ENCODE peak calls at places on chromosomes 2 and 18, in eight cellular contexts. B is kidney epithelial cell, T is left ventricle myocardium inferior, R is HFF-Myc, G is pancreas, M is psoas muscle, V is adrenal gland, Z is AG09309. E is an unnamed sample.

GRCh38 chr2:26848336-26849055 is 564 bp downstream of the DPYSL5 start:
- DNase-seq in B (no peak), T (no peak), R (no peak), G (peak), M (peak), V (no peak), Z (no peak), E (no peak)

GRCh38 chr2:181106789-181107418 is 126.5 kb downstream of the UBE2E3 start:
- DNase-seq in B (peak), T (no peak), R (peak), G (no peak), M (no peak), V (no peak), Z (peak), E (no peak)

GRCh38 chr2:219638217-219638947 is 11.0 kb downstream of the SLC4A3 start:
- DNase-seq in B (no peak), T (no peak), R (no peak), G (no peak), M (no peak), V (no peak), Z (no peak), E (no peak)

GRCh38 chr2:173590278-173590811 is 235.7 kb downstream of the CDCA7 start:
- DNase-seq in B (peak), T (peak), R (peak), G (peak), M (peak), V (peak), Z (peak), E (no peak)

GRCh38 chr2:112915300-112916144 is 4.6 kb downstream of the IL37 start:
- DNase-seq in B (no peak), T (no peak), R (no peak), G (no peak), M (no peak), V (no peak), Z (no peak), E (no peak)

GRCh38 chr2:144703852-144704324 is 184.0 kb upstream of the ZEB2 start:
- DNase-seq in B (peak), T (no peak), R (no peak), G (no peak), M (peak), V (peak), Z (peak), E (no peak)

GRCh38 chr2:188369365-188369764 is 77.7 kb downstream of the GULP1 start:
- DNase-seq in B (no peak), T (no peak), R (no peak), G (no peak), M (no peak), V (peak), Z (peak), E (no peak)

GRCh38 chr2:32068-32467 is 14.2 kb downstream of the FAM110C start:
- DNase-seq in B (no peak), T (no peak), R (no peak), G (no peak), M (no peak), V (no peak), Z (no peak), E (no peak)

GRCh38 chr2:18903750-18904149 is 314.4 kb upstream of the NT5C1B start:
- DNase-seq in B (peak), T (no peak), R (no peak), G (no peak), M (no peak), V (no peak), Z (no peak), E (no peak)

GRCh38 chr2:202193305-202193704 is 45.1 kb downstream of the SUMO1 start:
- DNase-seq in B (no peak), T (no peak), R (no peak), G (no peak), M (no peak), V (no peak), Z (no peak), E (no peak)

GRCh38 chr2:102661846-102662245 is 42.5 kb downstream of the SLC9A2 start:
- DNase-seq in B (no peak), T (no peak), R (no peak), G (no peak), M (no peak), V (no peak), Z (no peak), E (no peak)

GRCh38 chr2:43114210-43114609 is 112.2 kb downstream of the ZFP36L2 start:
- DNase-seq in B (no peak), T (no peak), R (no peak), G (no peak), M (no peak), V (no peak), Z (no peak), E (peak)

GRCh38 chr2:96248624-96249023 is 17.2 kb downstream of the TMEM127 start:
- DNase-seq in B (no peak), T (no peak), R (no peak), G (no peak), M (no peak), V (no peak), Z (no peak), E (no peak)

GRCh38 chr18:77339093-77339492 is 89.4 kb downstream of the GALR1 start:
- DNase-seq in B (no peak), T (no peak), R (no peak), G (no peak), M (no peak), V (no peak), Z (no peak), E (no peak)

GRCh38 chr2:134169788-134170187 is 84.1 kb upstream of the MGAT5 start:
- DNase-seq in B (no peak), T (no peak), R (no peak), G (no peak), M (no peak), V (no peak), Z (no peak), E (no peak)

GRCh38 chr2:111122631-111123421 is 2.1 kb downstream of the BCL2L11 start:
- DNase-seq in B (no peak), T (peak), R (no peak), G (peak), M (peak), V (peak), Z (peak), E (peak)

GRCh38 chr18:31657823-31658669 is 26.3 kb downstream of the B4GALT6 start:
- DNase-seq in B (no peak), T (no peak), R (no peak), G (no peak), M (no peak), V (no peak), Z (no peak), E (peak)

GRCh38 chr18:36660311-36660710 is 168.5 kb downstream of the TPGS2 start:
- DNase-seq in B (no peak), T (peak), R (no peak), G (no peak), M (peak), V (no peak), Z (no peak), E (no peak)

GRCh38 chr2:127400897-127401756 is 13.4 kb upstream of the MAP3K2 start:
- DNase-seq in B (no peak), T (no peak), R (no peak), G (no peak), M (no peak), V (no peak), Z (no peak), E (no peak)

GRCh38 chr2:72996152-72996502 is 75.4 kb downstream of the SFXN5 start:
- DNase-seq in B (no peak), T (no peak), R (no peak), G (no peak), M (no peak), V (no peak), Z (no peak), E (no peak)

GRCh38 chr2:217248312-217248935 is 388.6 kb upstream of the TNP1 start:
- DNase-seq in B (no peak), T (peak), R (no peak), G (peak), M (peak), V (peak), Z (no peak), E (no peak)

GRCh38 chr18:13501896-13502295 is 224.5 kb downstream of the FAM210A start:
- DNase-seq in B (peak), T (no peak), R (no peak), G (no peak), M (no peak), V (no peak), Z (no peak), E (no peak)

GRCh38 chr2:112033600-112033999 is 21.5 kb upstream of the TMEM87B start:
- DNase-seq in B (peak), T (no peak), R (no peak), G (no peak), M (no peak), V (peak), Z (no peak), E (no peak)

GRCh38 chr2:173644146-173644545 is 289.5 kb downstream of the CDCA7 start:
- DNase-seq in B (no peak), T (no peak), R (no peak), G (no peak), M (no peak), V (no peak), Z (no peak), E (no peak)

GRCh38 chr2:227154976-227155375 is 9.0 kb downstream of the COL4A4 start:
- DNase-seq in B (peak), T (peak), R (no peak), G (no peak), M (no peak), V (peak), Z (no peak), E (no peak)

GRCh38 chr2:64105676-64106461 is 38.4 kb downstream of the PELI1 start:
- DNase-seq in B (peak), T (no peak), R (no peak), G (no peak), M (no peak), V (no peak), Z (no peak), E (no peak)

GRCh38 chr2:69977208-69977607 is 15.8 kb upstream of the ASPRV1 start:
- DNase-seq in B (no peak), T (no peak), R (no peak), G (no peak), M (no peak), V (no peak), Z (no peak), E (no peak)

GRCh38 chr18:55343396-55344073 is 244.5 kb downstream of the TCF4 start:
- DNase-seq in B (no peak), T (no peak), R (no peak), G (no peak), M (no peak), V (no peak), Z (no peak), E (no peak)

GRCh38 chr2:127593228-127594115 is 52.5 kb upstream of the GPR17 start:
- DNase-seq in B (no peak), T (no peak), R (no peak), G (no peak), M (no peak), V (no peak), Z (no peak), E (no peak)

GRCh38 chr2:172046080-172046678 is 39.1 kb upstream of the DLX1 start:
- DNase-seq in B (no peak), T (no peak), R (no peak), G (no peak), M (no peak), V (no peak), Z (no peak), E (no peak)

GRCh38 chr2:70686577-70687460 is 81.2 kb downstream of the ADD2 start:
- DNase-seq in B (no peak), T (peak), R (peak), G (no peak), M (peak), V (peak), Z (peak), E (no peak)

GRCh38 chr2:226234187-226234586 is 565.4 kb downstream of the IRS1 start:
- DNase-seq in B (no peak), T (no peak), R (no peak), G (no peak), M (no peak), V (no peak), Z (no peak), E (no peak)

GRCh38 chr18:55404811-55405654 is 183.0 kb downstream of the TCF4 start:
- DNase-seq in B (no peak), T (no peak), R (no peak), G (no peak), M (no peak), V (no peak), Z (no peak), E (no peak)

GRCh38 chr18:2223859-2224258 is 347.4 kb downstream of the METTL4 start:
- DNase-seq in B (no peak), T (no peak), R (peak), G (no peak), M (no peak), V (peak), Z (no peak), E (peak)

GRCh38 chr2:193088026-193088425 is 893.3 kb upstream of the TMEFF2 start:
- DNase-seq in B (no peak), T (no peak), R (no peak), G (no peak), M (no peak), V (no peak), Z (no peak), E (no peak)

DNA sequence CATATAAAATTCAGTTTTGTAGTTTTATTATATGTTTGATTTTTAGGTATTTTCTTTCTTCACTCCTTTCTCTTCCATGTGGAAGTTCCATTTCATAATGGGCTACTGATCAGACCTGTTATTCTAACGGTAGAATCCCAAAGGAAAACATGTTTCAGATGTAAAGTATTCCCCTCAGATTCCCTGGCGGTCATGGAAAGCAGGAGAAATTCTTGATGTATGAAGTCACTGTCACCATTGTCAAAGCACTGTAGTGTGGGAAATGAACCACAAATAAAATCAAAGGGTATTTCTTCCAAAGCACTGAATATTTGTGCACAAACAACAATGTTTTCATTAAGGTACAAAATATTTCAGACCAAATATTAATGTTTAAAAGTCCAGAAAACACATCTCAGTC is 237.3 kb upstream of the KLHL14 start:
- DNase-seq in B (peak), T (no peak), R (no peak), G (no peak), M (no peak), V (no peak), Z (no peak), E (no peak)
- TF ChIP-seq CTCF in B (no peak), T (no peak), R (no peak), G (no peak), M (no peak), V (no peak), Z (no peak), E (no peak)

GRCh38 chr18:48943333-48943732 is 7.4 kb downstream of the SMAD7 start:
- DNase-seq in B (no peak), T (no peak), R (no peak), G (no peak), M (no peak), V (no peak), Z (no peak), E (no peak)
- H3K4me3 ChIP-seq in B (peak), T (peak), R (no peak), G (peak), M (peak), V (no peak), Z (peak), E (no peak)

DNA sequence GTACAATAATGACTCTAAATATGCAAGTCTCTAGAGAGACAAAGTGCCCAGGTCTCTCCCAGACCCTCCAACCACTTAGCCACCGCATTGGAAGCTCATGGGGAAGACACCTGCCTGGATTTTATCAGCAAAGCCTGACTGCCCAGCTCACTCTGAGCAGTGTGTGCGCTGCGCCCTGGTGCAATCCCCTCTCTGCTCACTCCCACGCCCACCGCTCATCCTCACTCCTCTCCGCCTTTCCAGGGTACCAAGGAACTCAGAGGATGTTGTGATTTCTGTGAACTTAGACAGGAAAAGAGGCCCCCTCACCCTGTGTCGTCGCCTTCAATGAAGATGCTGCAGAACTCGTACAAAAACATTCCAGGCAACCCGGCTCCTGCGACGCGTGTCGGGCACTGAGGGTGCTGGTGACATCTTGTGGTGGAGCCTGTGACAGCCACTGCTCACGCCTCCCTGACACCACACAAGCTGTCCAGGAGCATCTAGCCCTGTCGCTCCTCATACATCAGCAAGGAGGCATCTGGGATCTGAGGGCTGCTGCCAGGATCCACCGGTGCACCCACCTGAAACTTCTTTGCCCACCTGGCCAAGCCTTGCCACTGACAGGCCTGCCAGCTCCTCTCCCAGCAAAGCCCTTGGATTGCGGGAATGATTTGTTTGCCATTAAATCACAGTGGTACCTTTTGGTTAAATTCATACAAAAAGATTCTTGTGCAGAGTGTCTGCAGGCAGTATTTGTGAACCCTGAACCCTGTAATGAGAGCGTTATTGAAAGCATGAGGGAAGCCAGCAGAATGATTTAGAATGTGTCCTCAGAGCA is 220.4 kb downstream of the ZNF516 start:
- DNase-seq in B (no peak), T (no peak), R (no peak), G (no peak), M (no peak), V (no peak), Z (no peak), E (no peak)
- TF ChIP-seq CTCF in B (peak), T (peak), R (peak), G (no peak), M (no peak), V (peak), Z (no peak), E (peak)

GRCh38 chr2:196854629-196855028 is 45.5 kb upstream of the C2orf66 start:
- DNase-seq in B (no peak), T (no peak), R (no peak), G (no peak), M (no peak), V (no peak), Z (no peak), E (no peak)

GRCh38 chr2:196849895-196850294 is 40.7 kb upstream of the C2orf66 start:
- DNase-seq in B (peak), T (no peak), R (no peak), G (no peak), M (no peak), V (peak), Z (peak), E (peak)

GRCh38 chr2:196851068-196851467 is 41.9 kb upstream of the C2orf66 start:
- DNase-seq in B (no peak), T (no peak), R (no peak), G (no peak), M (no peak), V (no peak), Z (no peak), E (no peak)

GRCh38 chr2:196853301-196854087 is 44.3 kb upstream of the C2orf66 start:
- DNase-seq in B (no peak), T (no peak), R (no peak), G (no peak), M (no peak), V (no peak), Z (no peak), E (peak)
- H3K4me3 ChIP-seq in B (no peak), T (no peak), R (no peak), G (no peak), M (no peak), V (no peak), Z (no peak), E (no peak)

DNA sequence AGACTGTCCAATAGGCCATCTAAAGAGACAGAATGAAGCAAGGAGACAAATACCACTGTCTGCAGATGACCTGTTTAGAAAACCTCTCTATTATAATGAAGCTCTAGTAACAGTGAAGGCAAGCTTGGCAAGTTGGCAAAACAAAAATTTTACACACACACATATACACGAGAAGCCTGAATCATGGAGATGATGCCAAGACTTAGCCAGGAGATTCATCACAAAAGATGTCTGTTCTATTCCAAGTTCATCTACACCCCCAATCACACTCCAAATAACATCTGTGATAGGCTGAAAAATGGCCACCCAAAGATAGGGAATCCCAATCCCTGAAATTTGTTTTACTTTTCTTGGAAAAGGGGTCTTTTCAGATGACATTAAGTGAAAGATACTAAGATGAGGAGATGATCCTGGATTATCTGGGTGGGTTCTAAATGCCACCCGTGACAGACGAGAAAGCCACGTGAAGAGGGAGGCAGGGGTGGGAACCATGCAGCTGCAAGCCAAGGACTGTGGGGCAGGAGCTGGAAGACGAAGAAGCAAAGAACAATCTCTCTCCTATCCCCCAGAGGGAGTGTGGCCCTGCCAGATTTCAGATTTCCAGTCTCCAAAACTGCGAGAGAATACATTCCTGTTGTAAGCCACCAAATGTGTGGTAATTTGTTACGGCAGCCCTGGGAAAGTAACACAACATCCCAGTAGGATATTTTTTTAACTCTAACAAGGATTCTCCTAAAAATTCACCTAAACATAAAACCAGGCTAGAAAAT is 20.0 kb downstream of the HDLBP start:
- DNase-seq in B (no peak), T (no peak), R (no peak), G (no peak), M (no peak), V (no peak), Z (no peak), E (no peak)
- TF ChIP-seq CTCF in B (no peak), T (no peak), R (no peak), G (no peak), M (no peak), V (no peak), Z (no peak), E (no peak)

DNA sequence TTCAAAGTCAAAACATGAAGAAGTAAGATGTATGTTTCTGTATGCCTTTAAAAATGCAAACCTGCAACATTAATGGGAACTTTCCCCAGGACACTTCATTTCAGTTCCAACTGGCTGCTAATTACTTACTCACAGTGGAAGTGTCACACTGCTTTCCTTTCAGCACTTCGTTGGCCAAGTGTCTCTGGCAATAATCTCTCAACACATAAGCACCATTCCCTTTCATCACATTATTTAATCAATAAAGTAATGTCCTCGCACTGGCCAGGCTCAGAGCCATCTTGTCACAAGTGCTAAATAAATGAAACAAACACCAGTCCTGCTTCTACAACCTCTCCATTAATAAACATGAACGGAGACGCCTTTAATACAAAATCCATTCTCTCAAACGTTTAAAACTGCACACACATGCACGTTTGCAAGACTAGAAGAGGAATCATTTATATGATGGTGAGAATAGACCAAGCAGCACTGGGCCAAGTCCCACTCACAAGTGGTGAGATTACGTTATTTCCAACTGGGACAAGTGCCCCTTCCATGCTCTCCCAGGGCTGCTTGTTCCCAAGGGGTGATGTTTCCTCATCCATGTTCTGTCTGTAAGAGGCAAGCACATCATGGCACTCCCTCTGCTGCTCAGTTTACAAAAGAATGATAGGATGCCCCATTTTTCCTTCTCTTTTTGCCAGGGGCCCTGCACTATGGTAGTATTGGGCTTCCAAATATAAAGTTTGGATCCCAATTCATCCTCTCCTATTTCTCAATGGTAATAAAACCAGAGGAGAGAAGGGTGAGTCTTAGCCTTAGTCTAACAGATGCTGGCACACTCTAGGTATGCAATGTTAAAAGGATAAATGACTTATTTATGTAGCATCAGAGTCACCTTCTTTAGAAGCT is 56.8 kb upstream of the ETAA1 start:
- DNase-seq in B (no peak), T (peak), R (no peak), G (no peak), M (no peak), V (no peak), Z (no peak), E (no peak)
- H3K4me3 ChIP-seq in B (no peak), T (no peak), R (no peak), G (no peak), M (no peak), V (no peak), Z (no peak), E (no peak)